ENCODE peak calls at places on chromosome 18, in nine cellular contexts. P, N, W, B, J, C, X, H and V are unnamed samples.
A peak's percentile ranks its signal among the peaks of the same experiment; 100 is the strongest.

GRCh38 chr18:62757399-62758010 is 42.2 kb downstream of the PHLPP1 start:
- DNase-seq in P (no peak), N (peak; percentile 45), W (no peak), B (no peak), J (no peak), C (no peak), X (no peak), H (no peak), V (no peak)

GRCh38 chr18:3453540-3454364 is 3.8 kb downstream of the TGIF1 start:
- DNase-seq in P (peak; percentile 96), N (peak; percentile 96), W (peak; percentile 99), B (no peak), J (no peak), C (no peak), X (no peak), H (peak; percentile 33), V (peak; percentile 98)

GRCh38 chr18:629303-630150 is 27.9 kb upstream of the TYMS start:
- DNase-seq in P (peak; percentile 62), N (no peak), W (no peak), B (no peak), J (no peak), C (peak; percentile 6), X (no peak), H (no peak), V (no peak)

GRCh38 chr18:3903341-3903740 is 453.4 kb downstream of the TGIF1 start:
- DNase-seq in P (peak; percentile 47), N (peak; percentile 98), W (peak; percentile 83), B (no peak), J (no peak), C (no peak), X (no peak), H (no peak), V (peak; percentile 82)

GRCh38 chr18:2848145-2848878 is 1.5 kb downstream of the EMILIN2 start:
- DNase-seq in P (peak; percentile 16), N (no peak), W (peak; percentile 14), B (no peak), J (no peak), C (no peak), X (no peak), H (no peak), V (no peak)

GRCh38 chr18:46419391-46420141 is 237.5 kb downstream of the LOXHD1 start:
- DNase-seq in P (no peak), N (no peak), W (no peak), B (no peak), J (no peak), C (no peak), X (no peak), H (no peak), V (no peak)

GRCh38 chr18:7548721-7549120 is 18.4 kb upstream of the PTPRM start:
- DNase-seq in P (no peak), N (no peak), W (no peak), B (no peak), J (no peak), C (no peak), X (no peak), H (no peak), V (no peak)

GRCh38 chr18:59454909-59455727 is 96.1 kb upstream of the LMAN1 start:
- DNase-seq in P (peak; percentile 33), N (no peak), W (no peak), B (no peak), J (no peak), C (no peak), X (no peak), H (no peak), V (no peak)

GRCh38 chr18:3250237-3251107 is 2.9 kb downstream of the MYL12A start:
- DNase-seq in P (peak; percentile 84), N (peak; percentile 93), W (peak; percentile 87), B (no peak), J (no peak), C (no peak), X (no peak), H (no peak), V (no peak)

GRCh38 chr18:79511671-79512301 is 116.1 kb downstream of the NFATC1 start:
- DNase-seq in P (no peak), N (no peak), W (no peak), B (no peak), J (peak; percentile 35), C (no peak), X (peak; percentile 19), H (no peak), V (no peak)

GRCh38 chr18:27185025-27185763 is at the start of gene CHST9:
- DNase-seq in P (no peak), N (no peak), W (no peak), B (no peak), J (no peak), C (no peak), X (no peak), H (no peak), V (no peak)

GRCh38 chr18:51519571-51519970 is 322.1 kb upstream of the MEX3C start:
- DNase-seq in P (peak; percentile 45), N (no peak), W (no peak), B (no peak), J (no peak), C (no peak), X (no peak), H (no peak), V (no peak)

GRCh38 chr18:50687491-50687890 is 127.6 kb downstream of the MAPK4 start:
- DNase-seq in P (no peak), N (no peak), W (no peak), B (no peak), J (no peak), C (no peak), X (no peak), H (no peak), V (no peak)

GRCh38 chr18:34457761-34458160 is 233.0 kb upstream of the NOL4 start:
- DNase-seq in P (no peak), N (no peak), W (no peak), B (no peak), J (no peak), C (no peak), X (no peak), H (no peak), V (no peak)

GRCh38 chr18:63505566-63506335 is 29.0 kb downstream of the SERPINB5 start:
- DNase-seq in P (peak; percentile 27), N (peak; percentile 76), W (peak; percentile 35), B (no peak), J (no peak), C (peak; percentile 44), X (no peak), H (no peak), V (no peak)

DNA sequence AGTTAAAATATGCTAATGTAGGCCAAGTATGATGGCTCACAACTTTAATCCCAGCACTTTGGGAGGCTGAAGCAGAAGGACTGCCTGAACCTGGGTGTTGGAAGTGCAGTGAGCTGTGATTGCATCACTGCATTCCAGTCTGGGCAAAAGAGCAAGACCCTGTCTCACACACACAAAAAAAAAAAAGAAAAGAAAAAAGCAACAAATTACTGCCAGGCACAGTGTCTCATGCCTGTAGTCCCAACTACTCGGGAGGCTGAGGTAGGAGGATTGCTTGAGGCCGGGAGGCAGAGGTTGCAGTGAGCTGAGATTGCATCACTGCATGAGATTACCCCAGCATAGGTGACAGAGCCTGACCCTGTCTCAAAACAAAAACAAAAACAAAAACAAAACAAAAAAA is 110.6 kb downstream of the PRELID3A start:
- DNase-seq in P (peak; percentile 84), N (no peak), W (peak; percentile 59), B (no peak), J (no peak), C (no peak), X (no peak), H (no peak), V (no peak)
- TF ChIP-seq CTCF in P (no peak), N (no peak), W (no peak), B (no peak), J (no peak), C (no peak), X (no peak), H (no peak), V (no peak)

GRCh38 chr18:32337821-32338220 is 132.9 kb downstream of the GAREM1 start:
- DNase-seq in P (no peak), N (peak; percentile 19), W (no peak), B (no peak), J (no peak), C (no peak), X (no peak), H (no peak), V (no peak)

GRCh38 chr18:32328974-32329373 is 139.1 kb downstream of the MEP1B start:
- DNase-seq in P (no peak), N (no peak), W (no peak), B (no peak), J (no peak), C (no peak), X (no peak), H (no peak), V (no peak)

GRCh38 chr18:32332708-32333107 is 138.0 kb downstream of the GAREM1 start:
- DNase-seq in P (no peak), N (no peak), W (no peak), B (no peak), J (no peak), C (no peak), X (no peak), H (no peak), V (no peak)

GRCh38 chr18:32337347-32337746 is 133.3 kb downstream of the GAREM1 start:
- DNase-seq in P (no peak), N (peak; percentile 46), W (no peak), B (no peak), J (no peak), C (no peak), X (no peak), H (no peak), V (no peak)

GRCh38 chr18:32333781-32334180 is 136.9 kb downstream of the GAREM1 start:
- DNase-seq in P (no peak), N (peak; percentile 31), W (no peak), B (no peak), J (no peak), C (no peak), X (no peak), H (no peak), V (no peak)
- TF ChIP-seq CTCF in P (no peak), N (peak; percentile 19), W (no peak), B (no peak), J (no peak), C (no peak), X (no peak), H (no peak), V (no peak)

GRCh38 chr18:74242451-74243096 is 49.2 kb downstream of the CYB5A start:
- DNase-seq in P (peak; percentile 45), N (no peak), W (peak; percentile 20), B (no peak), J (no peak), C (no peak), X (no peak), H (no peak), V (no peak)
- TF ChIP-seq CTCF in P (peak; percentile 14), N (no peak), W (no peak), B (no peak), J (no peak), C (peak; percentile 24), X (no peak), H (peak; percentile 4), V (no peak)

DNA sequence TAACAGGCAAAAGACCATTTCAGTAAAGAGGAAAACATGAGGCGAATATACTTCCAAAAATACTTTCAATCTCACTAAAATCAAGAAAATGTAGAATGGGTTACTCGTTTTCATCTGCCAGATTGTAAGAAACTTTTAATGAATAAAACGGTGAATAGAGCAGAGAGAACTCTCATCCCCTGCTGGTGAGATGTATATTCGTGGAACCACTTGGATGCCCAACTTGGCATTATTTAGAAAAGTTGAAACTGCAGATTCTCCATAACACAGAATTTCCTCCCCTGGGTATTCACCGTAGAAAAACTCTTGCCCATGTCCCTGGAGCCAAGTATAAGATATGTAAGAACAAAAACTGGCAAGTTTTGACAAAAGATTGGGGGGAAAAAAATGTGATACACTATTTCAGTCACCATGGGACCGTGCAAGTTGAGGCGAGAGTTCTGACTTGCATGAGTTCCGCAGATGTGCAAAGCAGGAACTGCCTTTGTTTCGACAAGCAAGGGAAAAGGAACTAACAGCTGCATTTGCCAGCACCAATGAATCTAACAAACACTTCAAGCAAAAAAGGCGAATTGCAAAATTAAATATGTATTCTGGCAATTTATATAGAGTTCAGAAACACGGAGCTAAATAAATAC is 14.8 kb downstream of the TIMM21 start:
- DNase-seq in P (no peak), N (peak; percentile 94), W (no peak), B (no peak), J (peak; percentile 35), C (no peak), X (no peak), H (no peak), V (no peak)
- TF ChIP-seq CTCF in P (no peak), N (no peak), W (no peak), B (no peak), J (no peak), C (no peak), X (no peak), H (no peak), V (no peak)